ENCODE peak calls at places on chromosome 5, in nine cellular contexts. N is AG10803, T is stomach, V is tibial nerve, C is thyroid gland, G is mammary epithelial cell, M is GM06990, S is LNCaP clone FGC, J is HCT116. D is an unnamed sample.

GRCh38 chr5:105218018-105218417 is 1655.4 kb upstream of the NUDT12 start:
- DNase-seq in G (no peak), M (no peak), V (no peak), T (no peak), N (no peak), J (no peak), C (no peak), S (no peak), D (no peak)

GRCh38 chr5:40502736-40503135 is 177.0 kb upstream of the PTGER4 start:
- DNase-seq in S (no peak), V (no peak), N (no peak), T (no peak), C (no peak), J (no peak), M (no peak), G (no peak), D (no peak)

GRCh38 chr5:150600951-150601773 is 39.3 kb upstream of the SYNPO start:
- DNase-seq in S (no peak), T (no peak), M (no peak), V (no peak), G (peak), C (no peak), N (peak), J (no peak), D (no peak)

GRCh38 chr5:113336975-113337374 is 97.8 kb downstream of the TSSK1B start:
- DNase-seq in S (no peak), V (peak), J (peak), G (peak), N (peak), M (no peak), T (no peak), C (no peak), D (peak)

GRCh38 chr5:133818869-133819600 is 149.4 kb downstream of the C5orf15 start:
- DNase-seq in N (no peak), T (no peak), S (no peak), C (no peak), V (no peak), M (no peak), G (no peak), J (no peak), D (no peak)

GRCh38 chr5:55432549-55432948 is 102.2 kb downstream of the PLPP1 start:
- DNase-seq in J (no peak), V (no peak), N (no peak), S (no peak), T (no peak), C (no peak), M (no peak), G (no peak), D (no peak)

GRCh38 chr5:15902050-15902449 is 277.5 kb downstream of the MARCHF11 start:
- DNase-seq in T (no peak), J (no peak), G (no peak), S (peak), C (no peak), M (no peak), N (no peak), V (no peak), D (no peak)

GRCh38 chr5:179599973-179600372 is 23.5 kb downstream of the HNRNPH1 start:
- DNase-seq in V (no peak), S (no peak), C (no peak), J (no peak), N (no peak), G (no peak), M (no peak), T (no peak), D (no peak)

GRCh38 chr5:133285583-133286021 is 233.8 kb downstream of the HSPA4 start:
- DNase-seq in V (no peak), C (no peak), S (no peak), N (peak), M (no peak), T (peak), J (no peak), G (peak), D (peak)

GRCh38 chr5:36897616-36898015 is 21.0 kb downstream of the NIPBL start:
- DNase-seq in N (peak), C (no peak), J (no peak), S (no peak), V (no peak), M (no peak), G (no peak), T (no peak), D (peak)

GRCh38 chr5:81482595-81482994 is 88.7 kb upstream of the ACOT12 start:
- DNase-seq in G (no peak), C (no peak), J (no peak), T (no peak), V (no peak), N (no peak), S (no peak), M (no peak), D (no peak)

GRCh38 chr5:33793836-33794549 is 97.8 kb downstream of the ADAMTS12 start:
- DNase-seq in G (no peak), J (no peak), V (no peak), M (no peak), S (no peak), C (no peak), T (no peak), N (peak), D (no peak)

GRCh38 chr5:150740992-150741391 is 17.8 kb downstream of the DCTN4 start:
- DNase-seq in J (no peak), V (no peak), G (no peak), T (no peak), S (no peak), C (no peak), N (no peak), M (no peak), D (no peak)

GRCh38 chr5:120465281-120465961 is 1.3 kb downstream of the PRR16 start:
- DNase-seq in N (peak), M (no peak), V (no peak), T (no peak), J (no peak), C (peak), S (no peak), G (peak), D (peak)

DNA sequence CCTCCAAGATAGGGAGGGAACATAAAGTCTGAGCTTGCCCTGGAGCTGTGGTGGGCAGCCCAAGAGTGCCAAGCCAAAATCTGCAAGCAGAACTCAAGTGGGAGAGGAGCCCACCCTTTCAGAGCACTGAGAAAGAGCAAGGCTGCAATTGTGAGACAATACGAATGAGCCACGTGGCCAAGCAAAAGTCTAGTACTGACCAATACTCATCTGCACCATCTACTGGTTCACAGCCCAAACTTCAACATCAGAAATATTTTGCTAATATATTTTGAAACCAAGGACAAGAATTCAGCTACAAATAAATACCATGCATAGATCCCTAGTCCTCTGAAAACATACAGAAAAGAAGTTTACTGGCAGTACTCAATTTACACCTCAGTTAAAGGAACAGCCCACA is 696.2 kb upstream of the COX7C start:
- DNase-seq in N (no peak), T (no peak), S (no peak), G (no peak), C (no peak), M (no peak), J (no peak), V (no peak), D (no peak)
- TF ChIP-seq CTCF in N (no peak), T (no peak), S (peak), G (no peak), C (no peak), M (no peak), J (peak), V (no peak), D (no peak)

DNA sequence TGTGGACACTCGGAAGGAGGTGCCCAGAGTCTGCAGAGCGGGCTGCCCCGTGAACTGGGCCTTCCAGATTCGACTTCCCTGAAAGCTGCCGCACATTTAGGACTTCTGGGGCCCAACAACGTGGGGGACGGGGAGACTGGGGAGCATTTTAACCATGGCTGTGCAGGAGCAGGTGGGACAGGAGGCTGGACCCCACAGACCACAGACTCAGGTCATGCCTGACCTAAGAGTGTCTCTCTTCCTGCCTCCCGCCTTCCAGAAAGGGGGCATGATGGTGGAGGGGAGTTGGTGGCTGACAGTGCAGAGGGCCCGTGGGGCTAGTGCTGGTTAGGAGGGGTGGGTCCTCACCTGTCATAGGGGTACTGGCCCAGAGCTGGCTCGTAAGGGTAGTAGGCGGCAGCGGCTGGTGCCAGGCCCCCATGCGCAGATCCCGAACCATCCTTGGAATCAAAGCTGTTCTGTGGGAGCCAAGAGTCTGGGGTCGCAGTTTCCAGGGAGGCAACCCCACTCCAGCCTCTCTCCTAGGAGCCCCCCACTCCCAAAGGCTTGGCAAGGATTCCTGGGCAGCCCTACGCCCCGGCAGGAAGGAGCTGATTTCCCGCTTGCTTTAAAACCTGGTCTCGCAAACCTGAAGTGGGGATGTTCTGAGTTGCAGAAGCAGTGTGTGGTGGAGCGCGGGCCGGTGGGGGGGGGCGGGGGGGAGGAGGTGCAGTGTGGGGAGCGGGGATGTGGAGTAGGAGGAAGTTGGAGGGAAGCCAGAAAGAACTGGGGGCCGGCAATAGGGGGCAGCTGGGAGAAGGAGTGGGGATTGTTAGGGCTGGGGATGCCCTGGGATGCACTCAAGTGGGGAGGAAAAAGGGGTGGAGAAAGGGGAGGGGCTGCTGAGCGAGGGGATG is 2.1 kb downstream of the IRX4 start:
- DNase-seq in S (no peak), T (no peak), N (no peak), C (no peak), M (no peak), G (no peak), J (no peak), V (no peak), D (no peak)
- H3K4me3 ChIP-seq in S (no peak), T (no peak), N (no peak), C (no peak), M (no peak), G (no peak), J (no peak), V (no peak), D (no peak)

GRCh38 chr5:177487975-177488374 is 9.4 kb downstream of the PDLIM7 start:
- DNase-seq in M (no peak), C (no peak), S (no peak), V (no peak), G (no peak), J (no peak), T (no peak), N (no peak), D (no peak)
- TF ChIP-seq CTCF in M (no peak), C (no peak), S (no peak), V (no peak), G (no peak), J (no peak), T (no peak), N (peak), D (no peak)

GRCh38 chr5:138179277-138179857 is 455 bp downstream of the KIF20A start:
- DNase-seq in T (no peak), G (peak), C (no peak), N (no peak), V (no peak), M (peak), J (no peak), S (no peak), D (peak)

GRCh38 chr5:138180841-138181240 is 1.9 kb downstream of the KIF20A start:
- DNase-seq in G (no peak), J (no peak), M (no peak), V (no peak), S (no peak), C (no peak), T (no peak), N (no peak), D (no peak)

GRCh38 chr5:138178516-138179276 is at the start of the genes BRD8 and KIF20A:
- DNase-seq in C (peak), M (peak), N (peak), J (peak), G (peak), T (peak), S (peak), V (peak), D (peak)

GRCh38 chr5:138180183-138180782 is 1.4 kb downstream of the KIF20A start:
- DNase-seq in T (no peak), J (peak), G (peak), C (no peak), S (peak), V (no peak), M (peak), N (peak), D (peak)

GRCh38 chr5:138177936-138178515 is 404 bp downstream of the BRD8 start:
- DNase-seq in M (no peak), J (no peak), N (peak), G (peak), V (no peak), T (peak), C (peak), S (no peak), D (peak)
- H3K4me3 ChIP-seq in M (peak), J (peak), N (peak), G (peak), V (peak), T (peak), C (peak), S (peak), D (peak)

GRCh38 chr5:139364466-139364865 is 18.6 kb downstream of the SLC23A1 start:
- DNase-seq in G (no peak), N (no peak), M (no peak), T (no peak), S (no peak), J (no peak), V (no peak), C (no peak), D (peak)

GRCh38 chr5:139371482-139372435 is 11.3 kb downstream of the SLC23A1 start:
- DNase-seq in V (no peak), M (no peak), N (no peak), T (no peak), S (no peak), J (no peak), C (no peak), G (no peak), D (no peak)

GRCh38 chr5:139369181-139369580 is 13.9 kb downstream of the SLC23A1 start:
- DNase-seq in M (no peak), G (no peak), T (no peak), J (no peak), C (no peak), S (no peak), V (no peak), N (no peak), D (no peak)

GRCh38 chr5:139363937-139364336 is 19.2 kb downstream of the SLC23A1 start:
- DNase-seq in M (no peak), S (no peak), N (no peak), J (no peak), V (no peak), G (no peak), T (no peak), C (no peak), D (no peak)

GRCh38 chr5:139368613-139369012 is 14.5 kb downstream of the SLC23A1 start:
- DNase-seq in J (no peak), V (no peak), S (no peak), T (no peak), C (no peak), M (no peak), N (no peak), G (no peak), D (peak)
- TF ChIP-seq CTCF in J (peak), V (no peak), S (peak), T (no peak), C (no peak), M (peak), N (no peak), G (no peak), D (no peak)

DNA sequence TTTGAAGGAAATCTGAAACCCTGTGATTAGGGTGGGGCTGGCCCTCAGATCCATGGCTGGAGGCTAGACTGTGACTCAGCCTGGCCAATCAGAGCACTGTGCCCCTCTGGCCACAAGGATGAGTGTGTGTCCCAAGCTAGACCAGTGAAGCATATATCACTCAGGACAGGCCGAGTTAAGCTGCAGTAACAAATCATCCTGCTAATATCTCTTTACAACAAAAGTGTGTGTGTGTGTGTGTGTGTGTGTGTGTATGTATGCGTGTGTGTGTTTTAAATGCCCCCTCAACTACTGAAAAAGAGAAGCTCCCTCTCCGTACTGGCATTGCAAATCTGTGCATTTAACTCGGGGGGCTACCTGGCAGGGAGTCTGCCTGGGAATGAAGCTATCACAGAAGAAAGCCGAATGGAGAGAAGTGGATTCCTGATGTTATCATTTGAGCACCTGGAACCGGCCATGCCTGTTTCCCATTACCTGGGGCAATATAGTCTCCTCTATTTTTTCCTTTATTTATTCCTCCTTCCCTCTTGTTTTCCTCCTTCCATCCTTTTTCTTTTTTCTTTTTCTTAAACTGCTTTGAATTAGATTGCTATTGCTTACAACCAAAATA is 25.6 kb downstream of the STC2 start:
- DNase-seq in T (no peak), V (no peak), N (peak), S (no peak), C (no peak), G (peak), J (peak), M (no peak), D (peak)
- H3K4me3 ChIP-seq in T (no peak), V (no peak), N (no peak), S (no peak), C (no peak), G (no peak), J (peak), M (no peak), D (no peak)